ENCODE peak calls at places on chromosomes 11 and 22, in seven cellular contexts. V, J, M, D, N, T and H are unnamed samples.

GRCh38 chr11:128711136-128711535 is 17.3 kb downstream of the FLI1 start:
- DNase-seq in V (no peak), T (peak), M (no peak), D (no peak), N (no peak), J (peak), H (no peak)

GRCh38 chr11:19728436-19728835 is 15.8 kb downstream of the NAV2 start:
- DNase-seq in M (peak), V (no peak), T (peak), N (peak), D (no peak), J (peak), H (no peak)

GRCh38 chr22:27971926-27972325 is 52.9 kb upstream of the PITPNB start:
- DNase-seq in J (peak), T (no peak), M (no peak), V (no peak), N (no peak), D (no peak), H (no peak)

GRCh38 chr11:3357994-3358676 is 20.8 kb downstream of the ZNF195 start:
- DNase-seq in V (no peak), J (no peak), D (no peak), T (no peak), N (no peak), M (no peak), H (no peak)

GRCh38 chr22:24270556-24271405 is at the start of gene SPECC1L:
- DNase-seq in V (peak), M (peak), N (peak), T (peak), D (peak), J (peak), H (peak)

GRCh38 chr22:19871845-19872778 is 17.4 kb upstream of the GNB1L start:
- DNase-seq in D (no peak), J (no peak), T (no peak), M (no peak), N (no peak), V (no peak), H (no peak)

GRCh38 chr11:69450064-69450856 is 31.2 kb upstream of the LINC01488 start:
- DNase-seq in D (no peak), V (no peak), T (no peak), J (no peak), M (peak), N (no peak), H (no peak)

GRCh38 chr22:44337658-44338004 is 24.9 kb upstream of the SHISAL1 start:
- DNase-seq in V (no peak), D (peak), N (no peak), J (peak), T (peak), M (peak), H (no peak)

GRCh38 chr11:84847842-84848241 is 779.3 kb downstream of the DLG2 start:
- DNase-seq in J (no peak), T (no peak), V (no peak), M (no peak), D (no peak), N (no peak), H (no peak)

GRCh38 chr11:115873813-115874212 is 369.6 kb upstream of the CADM1 start:
- DNase-seq in M (no peak), T (no peak), V (no peak), D (no peak), N (no peak), J (no peak), H (no peak)

GRCh38 chr11:59551651-59552521 is 40.5 kb downstream of the OR4D9 start:
- DNase-seq in D (peak), M (peak), J (peak), T (peak), N (no peak), V (no peak), H (peak)

GRCh38 chr11:19311306-19312030 is 70.7 kb upstream of the E2F8 start:
- DNase-seq in D (peak), N (peak), J (peak), T (peak), V (no peak), M (peak), H (peak)

GRCh38 chr22:32723632-32724031 is 77.9 kb upstream of the TIMP3 start:
- DNase-seq in D (no peak), M (no peak), T (peak), J (peak), N (no peak), V (no peak), H (no peak)

GRCh38 chr11:8503872-8504491 is 90.0 kb downstream of the STK33 start:
- DNase-seq in T (no peak), D (no peak), J (no peak), N (no peak), M (no peak), V (no peak), H (no peak)

GRCh38 chr11:56404393-56404792 is 8.1 kb upstream of the OR5AL1 start:
- DNase-seq in M (no peak), T (no peak), N (no peak), V (no peak), D (no peak), J (no peak), H (no peak)

GRCh38 chr11:68674461-68674860 is 9.9 kb upstream of the GAL start:
- DNase-seq in D (no peak), V (no peak), N (no peak), T (no peak), M (no peak), J (no peak), H (no peak)

GRCh38 chr11:110196241-110196754 is 100.1 kb downstream of the RDX start:
- DNase-seq in J (peak), M (no peak), T (peak), V (no peak), D (no peak), N (peak), H (no peak)

GRCh38 chr11:134544095-134544815 is 132.2 kb upstream of the B3GAT1 start:
- DNase-seq in D (peak), T (no peak), M (peak), J (no peak), V (no peak), N (peak), H (no peak)

GRCh38 chr11:93740031-93740801 is 1.1 kb downstream of the TAF1D start:
- DNase-seq in J (peak), M (peak), T (no peak), V (no peak), N (peak), D (no peak), H (no peak)

GRCh38 chr22:40363059-40363458 is 7.3 kb upstream of the SGSM3 start:
- DNase-seq in T (peak), D (no peak), V (no peak), N (no peak), J (peak), M (no peak), H (no peak)

GRCh38 chr11:125091247-125091876 is 20.1 kb downstream of the TMEM218 start:
- DNase-seq in M (peak), V (peak), T (peak), N (peak), J (peak), D (peak), H (peak)

GRCh38 chr22:33757443-33758124 is 162.7 kb downstream of the LARGE1 start:
- DNase-seq in N (no peak), V (no peak), M (no peak), T (no peak), J (no peak), D (no peak), H (no peak)

GRCh38 chr11:2825886-2826678 is 59.5 kb downstream of the CDKN1C start:
- DNase-seq in J (peak), M (peak), V (peak), N (peak), T (peak), D (no peak), H (peak)

GRCh38 chr22:23397618-23398567 is 182.2 kb downstream of the IGLL1 start:
- DNase-seq in V (no peak), D (no peak), J (no peak), N (no peak), M (no peak), T (no peak), H (no peak)

GRCh38 chr22:30167734-30168133 is 78.8 kb downstream of the LIF start:
- DNase-seq in M (no peak), V (no peak), N (no peak), T (no peak), J (no peak), D (no peak), H (no peak)

GRCh38 chr11:61975638-61976419 is 8.4 kb upstream of the FTH1 start:
- DNase-seq in M (no peak), T (no peak), N (no peak), V (no peak), J (no peak), D (no peak), H (no peak)

GRCh38 chr11:19087658-19088057 is 27.1 kb upstream of the MRGPRX2 start:
- DNase-seq in N (no peak), V (no peak), J (peak), M (no peak), D (no peak), T (peak), H (no peak)

GRCh38 chr11:125331357-125331756 is 164.7 kb downstream of the FEZ1 start:
- DNase-seq in M (no peak), T (no peak), V (no peak), J (no peak), D (no peak), N (no peak), H (no peak)

GRCh38 chr11:130801287-130802146 is 114.8 kb downstream of the SNX19 start:
- DNase-seq in N (no peak), T (no peak), M (no peak), V (no peak), J (peak), D (no peak), H (no peak)

GRCh38 chr11:64284962-64285884 is at the start of gene GPR137:
- DNase-seq in V (no peak), N (peak), D (peak), M (peak), J (peak), T (peak), H (peak)

GRCh38 chr11:128523616-128524015 is 63.7 kb downstream of the ETS1 start:
- DNase-seq in J (peak), N (no peak), M (no peak), D (no peak), T (peak), V (no peak), H (no peak)

GRCh38 chr11:94768602-94769511 is 701 bp downstream of the AMOTL1 start:
- DNase-seq in T (peak), V (no peak), N (no peak), J (peak), M (no peak), D (peak), H (peak)

GRCh38 chr11:4769838-4770237 is at the start of gene OR51F1:
- DNase-seq in J (no peak), T (no peak), D (no peak), N (no peak), V (no peak), M (no peak), H (no peak)
- H4K8ac ChIP-seq in J (no peak), T (no peak), D (no peak), N (no peak), V (no peak), M (no peak), H (no peak)

DNA sequence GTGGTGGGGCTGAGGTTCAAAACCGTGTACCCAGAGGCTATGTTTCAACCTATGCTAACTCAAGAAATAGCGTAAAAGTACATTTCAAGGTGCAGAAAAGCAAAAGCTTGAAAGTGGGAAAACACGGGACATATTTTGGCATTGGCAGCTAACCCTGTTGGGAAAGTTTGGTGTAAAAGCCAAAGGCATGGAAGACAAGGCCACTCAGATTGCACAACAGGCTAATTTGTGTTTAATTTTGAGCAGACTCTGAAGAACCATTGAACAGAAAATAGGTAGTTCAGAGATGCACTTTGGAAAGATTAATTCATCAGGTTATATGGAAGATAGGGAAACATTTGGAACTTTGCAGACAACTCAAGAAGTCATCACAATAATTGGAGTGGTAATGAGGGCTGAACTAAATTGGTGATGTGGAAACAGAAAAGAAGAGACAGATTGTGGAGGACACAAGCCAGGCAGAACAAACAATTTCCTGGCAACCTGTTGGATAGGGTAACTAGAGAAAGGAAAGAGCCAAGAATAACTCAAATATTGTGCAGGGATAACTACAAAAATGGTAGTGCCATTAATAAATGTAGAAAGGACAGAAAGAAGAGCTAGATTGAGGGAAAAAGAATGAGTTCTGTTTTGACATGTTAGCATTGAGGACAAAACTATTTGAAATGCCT is 140.5 kb upstream of the PGR start:
- DNase-seq in J (no peak), D (no peak), T (no peak), V (no peak), N (no peak), M (no peak), H (no peak)
- H2BK120ac ChIP-seq in J (no peak), D (no peak), T (no peak), V (no peak), N (no peak), M (no peak), H (no peak)

GRCh38 chr22:21862386-21863242 is 4.8 kb downstream of the MAPK1 start:
- DNase-seq in M (no peak), J (no peak), V (no peak), T (no peak), N (no peak), D (no peak), H (no peak)
- H4K8ac ChIP-seq in M (no peak), J (no peak), V (no peak), T (no peak), N (no peak), D (no peak), H (no peak)

GRCh38 chr11:73401217-73401923 is 25.2 kb downstream of the RELT start:
- DNase-seq in J (no peak), V (no peak), T (peak), D (no peak), N (no peak), M (peak), H (no peak)
- H2BK120ac ChIP-seq in J (no peak), V (no peak), T (no peak), D (no peak), N (peak), M (no peak), H (no peak)

GRCh38 chr11:120389693-120390584 is 53.7 kb downstream of the ARHGEF12 start:
- DNase-seq in T (no peak), J (no peak), N (no peak), V (no peak), M (no peak), D (no peak), H (no peak)

GRCh38 chr11:120386774-120387371 is 50.7 kb downstream of the ARHGEF12 start:
- DNase-seq in N (no peak), V (no peak), J (no peak), D (no peak), T (no peak), M (no peak), H (no peak)

GRCh38 chr11:120390585-120390922 is 54.3 kb downstream of the ARHGEF12 start:
- DNase-seq in D (no peak), M (no peak), J (no peak), N (no peak), V (no peak), T (no peak), H (no peak)

GRCh38 chr11:120386318-120386717 is 50.1 kb downstream of the ARHGEF12 start:
- DNase-seq in V (no peak), T (no peak), J (no peak), N (no peak), M (no peak), D (no peak), H (no peak)

DNA sequence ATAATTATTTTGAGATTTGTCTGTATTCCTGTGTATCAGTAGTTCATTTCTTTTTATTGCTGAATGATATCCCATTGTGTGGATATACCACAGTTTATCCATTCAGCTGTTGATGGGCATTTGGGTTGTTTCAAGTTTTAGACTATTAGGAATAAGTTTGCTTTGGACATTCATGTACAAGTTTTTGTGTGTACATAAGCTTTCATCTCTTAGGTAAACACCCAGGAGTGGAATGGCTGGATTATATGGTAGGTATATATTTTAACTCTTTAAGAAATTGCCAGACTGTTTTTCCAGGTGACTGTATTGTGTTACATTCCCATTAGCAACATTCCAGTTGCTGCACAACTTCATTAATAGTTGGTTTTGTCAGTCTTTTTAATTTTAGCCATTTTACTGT is 52.0 kb downstream of the ARHGEF12 start:
- DNase-seq in J (no peak), D (no peak), M (no peak), T (no peak), N (no peak), V (no peak), H (no peak)
- H4K8ac ChIP-seq in J (no peak), D (no peak), M (no peak), T (no peak), N (no peak), V (no peak), H (no peak)

GRCh38 chr11:35143509-35144102 is 4.6 kb downstream of the CD44 start:
- DNase-seq in V (no peak), N (no peak), M (no peak), D (no peak), J (no peak), T (peak), H (no peak)
- H2BK120ac ChIP-seq in V (no peak), N (no peak), M (no peak), D (no peak), J (peak), T (no peak), H (no peak)

GRCh38 chr22:47794851-47795250 is 1032.4 kb downstream of the TBC1D22A start:
- DNase-seq in M (no peak), N (peak), V (no peak), D (no peak), J (no peak), T (no peak), H (no peak)

GRCh38 chr22:47795477-47796127 is 1033.2 kb downstream of the TBC1D22A start:
- DNase-seq in T (no peak), J (no peak), M (peak), N (no peak), V (no peak), D (peak), H (no peak)

GRCh38 chr22:47798229-47798628 is 1035.8 kb downstream of the TBC1D22A start:
- DNase-seq in V (no peak), D (no peak), T (no peak), N (no peak), J (no peak), M (no peak), H (no peak)

GRCh38 chr22:47797546-47797945 is 1035.1 kb downstream of the TBC1D22A start:
- DNase-seq in D (no peak), T (no peak), V (no peak), J (no peak), M (no peak), N (no peak), H (no peak)

GRCh38 chr22:47796128-47796908 is 1033.9 kb downstream of the TBC1D22A start:
- DNase-seq in V (no peak), N (no peak), T (no peak), M (no peak), J (no peak), D (no peak), H (no peak)
- H4K8ac ChIP-seq in V (no peak), N (no peak), T (no peak), M (no peak), J (no peak), D (no peak), H (no peak)